ENCODE peak calls at places on chromosomes 2 and 18, in ten cellular contexts. I is suprapubic skin, N is sigmoid colon, U is tibial nerve, J is A549, V is ovary, Q is K562, T is HepG2, H is transverse colon, E is H1. Z is an unnamed sample.

GRCh38 chr2:160803881-160804280 is 310.3 kb upstream of the RBMS1 start:
- DNase-seq in I (no peak), N (no peak), U (no peak), J (no peak), V (no peak), Q (no peak), T (no peak), H (no peak), E (no peak), Z (no peak)

GRCh38 chr2:102122115-102122514 is 20.4 kb upstream of the IL1R1 start:
- DNase-seq in I (no peak), N (no peak), U (no peak), J (no peak), V (no peak), Q (no peak), T (no peak), H (no peak), E (no peak), Z (no peak)

GRCh38 chr2:229133155-229133772 is 137.8 kb downstream of the PID1 start:
- DNase-seq in I (no peak), N (no peak), U (peak), J (peak), V (peak), Q (no peak), T (peak), H (peak), E (no peak), Z (no peak)

GRCh38 chr2:230472619-230473018 is 56.6 kb downstream of the SP100 start:
- DNase-seq in I (no peak), N (no peak), U (no peak), J (no peak), V (no peak), Q (peak), T (no peak), H (no peak), E (no peak), Z (no peak)

GRCh38 chr2:28470759-28471158 is 25.1 kb upstream of the PLB1 start:
- DNase-seq in I (no peak), N (peak), U (no peak), J (no peak), V (no peak), Q (no peak), T (no peak), H (peak), E (no peak), Z (no peak)

GRCh38 chr18:51150430-51150746 is 47.1 kb downstream of the MEX3C start:
- DNase-seq in I (no peak), N (no peak), U (no peak), J (no peak), V (no peak), Q (no peak), T (no peak), H (no peak), E (no peak), Z (no peak)

GRCh38 chr2:234420406-234420805 is 76.5 kb downstream of the ARL4C start:
- DNase-seq in I (no peak), N (no peak), U (no peak), J (no peak), V (no peak), Q (no peak), T (peak), H (no peak), E (no peak), Z (no peak)

GRCh38 chr18:46755315-46756171 is 1.3 kb downstream of the ST8SIA5 start:
- DNase-seq in I (peak), N (no peak), U (no peak), J (no peak), V (no peak), Q (no peak), T (no peak), H (no peak), E (peak), Z (no peak)

GRCh38 chr2:128642801-128643200 is 324.1 kb upstream of the HS6ST1 start:
- DNase-seq in I (peak), N (peak), U (no peak), J (no peak), V (peak), Q (no peak), T (no peak), H (no peak), E (no peak), Z (peak)

GRCh38 chr2:174716785-174717184 is 47.5 kb downstream of the CHRNA1 start:
- DNase-seq in I (no peak), N (no peak), U (no peak), J (no peak), V (no peak), Q (no peak), T (no peak), H (no peak), E (no peak), Z (no peak)

GRCh38 chr2:75065402-75066008 is 107.1 kb downstream of the POLE4 start:
- DNase-seq in I (no peak), N (no peak), U (no peak), J (no peak), V (no peak), Q (no peak), T (no peak), H (no peak), E (no peak), Z (no peak)

GRCh38 chr18:38458673-38459072 is 893.1 kb upstream of the CELF4 start:
- DNase-seq in I (no peak), N (no peak), U (no peak), J (no peak), V (no peak), Q (no peak), T (no peak), H (no peak), E (no peak), Z (no peak)

GRCh38 chr2:236866542-236867340 is 218.9 kb upstream of the COPS8 start:
- DNase-seq in I (peak), N (peak), U (no peak), J (no peak), V (no peak), Q (no peak), T (no peak), H (no peak), E (no peak), Z (peak)

GRCh38 chr2:47065771-47066380 is 89.2 kb downstream of the STPG4 start:
- DNase-seq in I (no peak), N (no peak), U (no peak), J (no peak), V (no peak), Q (no peak), T (no peak), H (peak), E (no peak), Z (no peak)

GRCh38 chr2:109217362-109218086 is 88.5 kb downstream of the SH3RF3 start:
- DNase-seq in I (peak), N (no peak), U (no peak), J (no peak), V (no peak), Q (no peak), T (no peak), H (peak), E (no peak), Z (no peak)

GRCh38 chr2:233532971-233533370 is 33.6 kb downstream of the USP40 start:
- DNase-seq in I (no peak), N (no peak), U (no peak), J (no peak), V (no peak), Q (no peak), T (no peak), H (no peak), E (no peak), Z (no peak)

GRCh38 chr2:167862787-167863186 is 384.6 kb downstream of the STK39 start:
- DNase-seq in I (no peak), N (no peak), U (no peak), J (no peak), V (no peak), Q (no peak), T (no peak), H (no peak), E (no peak), Z (no peak)

GRCh38 chr2:109448946-109449788 is 164.6 kb downstream of the SEPTIN10 start:
- DNase-seq in I (peak), N (peak), U (no peak), J (no peak), V (no peak), Q (no peak), T (no peak), H (peak), E (no peak), Z (peak)

GRCh38 chr18:29251681-29252080 is 1074.8 kb upstream of the CDH2 start:
- DNase-seq in I (no peak), N (no peak), U (no peak), J (no peak), V (no peak), Q (no peak), T (no peak), H (no peak), E (no peak), Z (no peak)

GRCh38 chr2:134739879-134740301 is 21.1 kb upstream of the TMEM163 start:
- DNase-seq in I (no peak), N (no peak), U (peak), J (no peak), V (no peak), Q (no peak), T (no peak), H (peak), E (no peak), Z (no peak)

DNA sequence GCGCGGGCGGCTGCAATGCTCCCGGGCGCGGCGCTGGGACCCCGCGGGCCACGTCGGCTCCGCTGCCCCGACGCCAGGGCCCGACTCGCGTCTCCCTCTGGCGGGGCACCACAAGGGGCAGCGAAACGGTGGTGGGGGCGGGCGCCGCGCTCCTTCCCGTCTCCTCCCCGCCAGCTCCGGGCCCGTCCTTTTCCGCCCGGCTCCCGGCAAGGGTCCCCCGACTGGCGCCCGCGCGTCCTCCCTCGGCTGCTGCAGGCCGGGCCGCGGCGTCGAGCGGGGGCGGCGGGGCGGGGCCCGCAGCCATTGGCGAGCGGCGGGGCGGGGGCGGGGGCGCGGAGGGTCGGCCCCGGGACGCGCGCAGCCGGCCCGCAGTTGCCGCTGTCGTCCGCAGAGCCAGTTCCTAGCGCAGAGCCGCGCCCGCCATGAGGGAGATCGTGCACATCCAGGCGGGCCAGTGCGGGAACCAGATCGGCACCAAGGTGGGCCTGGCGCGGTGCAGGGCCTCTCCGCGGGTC is at the start of gene TUBB6:
- DNase-seq in I (peak), N (peak), U (peak), J (peak), V (peak), Q (peak), T (no peak), H (peak), E (peak), Z (peak)
- TF ChIP-seq EP300 in I (no peak), N (no peak), U (no peak), J (no peak), V (no peak), Q (no peak), T (no peak), H (no peak), E (no peak), Z (no peak)

GRCh38 chr2:96538487-96539214 is 2.1 kb downstream of the ARID5A start:
- DNase-seq in I (peak), N (peak), U (peak), J (no peak), V (peak), Q (no peak), T (peak), H (peak), E (peak), Z (peak)
- TF ChIP-seq POLR2A in I (peak), N (no peak), U (peak), J (no peak), V (no peak), Q (no peak), T (no peak), H (peak), E (no peak), Z (no peak)

DNA sequence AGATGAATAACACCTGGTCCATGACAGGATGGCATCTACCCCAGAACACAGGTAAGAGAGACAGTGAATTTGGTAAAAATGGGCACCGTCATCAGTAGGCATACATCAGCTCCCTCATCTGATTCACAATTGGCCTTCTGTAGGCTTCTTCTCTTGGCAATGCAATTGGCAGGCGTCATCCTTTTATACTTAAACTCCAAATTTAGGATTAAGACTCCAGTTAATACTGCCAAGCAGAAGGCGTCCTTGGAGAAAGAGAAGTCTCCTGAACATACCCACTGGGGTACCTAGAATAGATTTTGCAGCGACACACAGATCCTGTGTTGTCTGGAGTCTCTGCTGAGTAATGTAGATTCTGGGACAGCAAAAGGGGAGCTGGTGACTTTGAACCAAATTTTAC is 628 bp upstream of the METAP1D start:
- DNase-seq in I (no peak), N (no peak), U (no peak), J (no peak), V (no peak), Q (peak), T (no peak), H (no peak), E (no peak), Z (no peak)
- TF ChIP-seq EP300 in I (no peak), N (no peak), U (no peak), J (no peak), V (no peak), Q (no peak), T (no peak), H (no peak), E (no peak), Z (no peak)

DNA sequence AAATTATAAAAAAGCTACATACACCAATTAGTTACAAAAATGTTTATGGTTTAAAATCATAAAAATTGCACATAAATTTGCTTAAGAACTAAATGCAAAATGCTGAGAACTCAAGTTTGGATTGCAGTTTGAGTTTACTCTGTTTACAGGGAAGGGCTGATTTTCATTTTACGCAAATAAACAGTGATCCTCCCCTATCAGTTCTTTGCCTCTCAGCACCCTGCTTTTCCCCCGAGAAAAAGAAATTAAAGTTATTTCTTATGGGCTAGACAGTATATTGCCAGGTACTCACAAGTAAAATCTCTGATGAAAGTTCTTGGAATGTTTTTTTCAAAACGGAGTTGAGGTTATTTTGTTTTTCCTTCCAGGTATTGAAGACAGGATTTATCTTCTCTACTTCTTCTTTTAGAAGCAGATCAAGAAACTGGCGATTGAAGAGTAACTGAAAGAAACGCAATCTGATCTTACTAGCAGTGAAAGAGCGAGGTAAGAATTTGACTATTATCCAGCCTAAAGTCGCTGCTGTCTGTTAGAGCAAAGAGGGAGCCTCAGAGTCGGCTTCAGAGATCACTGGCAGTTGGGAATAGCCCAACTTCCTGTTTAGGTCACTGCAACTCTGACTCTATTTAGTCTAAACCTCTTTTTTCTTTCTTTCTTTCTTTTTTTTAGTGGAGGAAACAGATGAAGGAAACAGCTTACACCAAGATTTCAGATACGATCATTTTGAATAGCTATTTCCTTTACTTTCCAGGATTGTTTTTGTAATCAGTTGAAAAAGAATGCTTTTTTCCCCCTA is at the start of gene TFPI:
- DNase-seq in I (no peak), N (no peak), U (peak), J (no peak), V (peak), Q (peak), T (peak), H (no peak), E (no peak), Z (no peak)
- TF ChIP-seq POLR2A in I (no peak), N (no peak), U (no peak), J (no peak), V (no peak), Q (peak), T (peak), H (peak), E (no peak), Z (no peak)

DNA sequence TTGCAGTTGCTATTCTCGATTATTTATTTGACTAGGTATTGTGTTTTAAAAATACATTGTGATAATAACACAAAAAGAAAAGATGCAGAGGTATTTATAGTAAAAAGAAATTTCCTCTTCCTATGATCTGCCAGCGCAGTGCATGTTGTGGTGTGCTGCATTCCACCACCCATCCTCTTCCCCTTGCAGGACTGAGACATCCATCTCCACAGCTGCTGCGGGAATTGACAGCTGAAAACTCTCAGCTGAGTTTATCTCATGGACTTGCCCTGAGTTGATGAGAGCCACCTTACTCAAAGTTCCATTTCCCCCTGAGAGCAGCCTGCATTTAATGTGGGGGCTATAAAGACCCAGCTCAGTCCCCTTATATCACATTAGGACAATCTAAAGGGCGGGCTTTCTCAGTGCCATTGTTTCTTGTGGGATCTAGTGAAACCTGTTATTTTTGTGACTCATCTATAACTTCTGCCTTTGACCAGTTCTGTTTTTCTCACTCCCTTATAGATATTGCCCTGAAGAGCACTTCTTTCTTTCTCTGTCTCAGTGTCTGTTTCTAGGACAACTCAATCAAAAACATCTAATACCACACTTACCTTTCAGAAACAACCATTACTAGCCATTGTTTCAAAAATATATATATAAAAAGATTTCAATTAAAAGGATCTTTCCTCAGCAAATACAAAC is 698.5 kb downstream of the NR4A2 start:
- DNase-seq in I (no peak), N (no peak), U (no peak), J (no peak), V (no peak), Q (no peak), T (no peak), H (no peak), E (no peak), Z (no peak)
- TF ChIP-seq EP300 in I (no peak), N (no peak), U (no peak), J (no peak), V (no peak), Q (no peak), T (no peak), H (no peak), E (no peak), Z (no peak)

GRCh38 chr2:45009303-45009927 is at the start of gene SIX2:
- DNase-seq in I (peak), N (peak), U (peak), J (peak), V (peak), Q (peak), T (peak), H (peak), E (peak), Z (peak)
- TF ChIP-seq POLR2A in I (no peak), N (no peak), U (no peak), J (no peak), V (no peak), Q (no peak), T (no peak), H (no peak), E (no peak), Z (no peak)

DNA sequence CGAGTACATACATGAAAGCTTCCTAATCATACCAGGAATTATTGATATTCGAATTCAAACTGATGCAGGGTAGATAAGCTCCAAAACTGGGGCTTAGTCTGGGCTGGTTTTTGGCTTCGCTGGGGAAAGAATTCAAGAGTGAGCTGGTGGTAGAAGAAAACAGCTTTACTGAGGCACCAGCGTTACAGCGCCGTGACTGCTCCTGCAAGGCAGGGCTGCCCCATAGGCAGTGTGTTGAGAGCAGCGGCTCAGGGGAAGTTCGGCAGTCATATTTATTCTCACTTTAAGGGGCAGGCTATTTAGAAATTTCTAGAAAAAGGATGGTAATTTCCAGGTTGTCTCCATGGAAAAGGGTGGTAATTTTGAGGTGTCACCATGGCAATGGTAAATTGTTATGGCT is 292.6 kb upstream of the TCF4 start:
- DNase-seq in I (no peak), N (no peak), U (no peak), J (no peak), V (no peak), Q (peak), T (no peak), H (no peak), E (no peak), Z (no peak)
- TF ChIP-seq EP300 in I (no peak), N (no peak), U (no peak), J (no peak), V (no peak), Q (no peak), T (no peak), H (no peak), E (no peak), Z (no peak)

Z was measured in stomach.